ENCODE peak calls at places on chromosomes 2 and 18, in six cellular contexts. W, K, T, N, M and L are unnamed samples.

GRCh38 chr2:69619725-69620124 is 23.8 kb downstream of the AAK1 start:
- DNase-seq in W (no peak), K (peak; percentile 52), T (no peak), N (no peak), M (no peak), L (no peak)

GRCh38 chr18:12242658-12243260 is 11.4 kb upstream of the CIDEA start:
- DNase-seq in W (no peak), K (peak; percentile 6), T (no peak), N (no peak), M (no peak), L (no peak)

GRCh38 chr2:134144081-134144596 is 109.7 kb upstream of the MGAT5 start:
- DNase-seq in W (no peak), K (no peak), T (no peak), N (no peak), M (no peak), L (no peak)

GRCh38 chr2:211397764-211398163 is 841.4 kb downstream of the CPS1 start:
- DNase-seq in W (no peak), K (no peak), T (no peak), N (no peak), M (no peak), L (no peak)

GRCh38 chr2:144140896-144141295 is 379.0 kb downstream of the ZEB2 start:
- DNase-seq in W (no peak), K (no peak), T (no peak), N (no peak), M (no peak), L (no peak)

GRCh38 chr2:190344275-190344827 is 962 bp downstream of the INPP1 start:
- DNase-seq in W (peak; percentile 69), K (peak; percentile 77), T (no peak), N (peak; percentile 83), M (no peak), L (peak; percentile 45)

GRCh38 chr2:113324684-113325160 is 46.0 kb upstream of the PAX8 start:
- DNase-seq in W (peak; percentile 87), K (peak; percentile 87), T (peak; percentile 50), N (peak; percentile 52), M (no peak), L (peak; percentile 74)

GRCh38 chr18:61972389-61973264 is 79.8 kb upstream of the RNF152 start:
- DNase-seq in W (no peak), K (no peak), T (no peak), N (no peak), M (no peak), L (no peak)